ENCODE peak calls at places on chromosomes 5 and 9, in eight cellular contexts. One of them, this sample, is unnamed.

GRCh38 chr5:173123416-173123815 is 20.9 kb upstream of the BNIP1 start:
- DNase-seq in dorsolateral prefrontal cortex: no peak
- DNase-seq in MCF 10A: peak
- DNase-seq in endodermal cell: no peak
- DNase-seq in lower lobe of right lung: no peak
- DNase-seq in CD8-positive, alpha-beta T cell: no peak
- DNase-seq in colonic mucosa: no peak
- DNase-seq in A549: peak
- DNase-seq in this sample: no peak

GRCh38 chr5:87912419-87912818 is 356.2 kb downstream of the TMEM161B start:
- DNase-seq in MCF 10A: no peak
- DNase-seq in colonic mucosa: no peak
- DNase-seq in CD8-positive, alpha-beta T cell: no peak
- DNase-seq in lower lobe of right lung: no peak
- DNase-seq in A549: no peak
- DNase-seq in endodermal cell: no peak
- DNase-seq in dorsolateral prefrontal cortex: no peak
- DNase-seq in this sample: no peak

GRCh38 chr9:109198736-109199384 is 31.8 kb upstream of the FRRS1L start:
- DNase-seq in lower lobe of right lung: no peak
- DNase-seq in CD8-positive, alpha-beta T cell: no peak
- DNase-seq in A549: peak
- DNase-seq in endodermal cell: peak
- DNase-seq in dorsolateral prefrontal cortex: no peak
- DNase-seq in colonic mucosa: no peak
- DNase-seq in MCF 10A: peak
- DNase-seq in this sample: no peak

GRCh38 chr5:150356575-150357284 is 767 bp upstream of the TCOF1 start:
- DNase-seq in endodermal cell: no peak
- DNase-seq in A549: no peak
- DNase-seq in MCF 10A: no peak
- DNase-seq in CD8-positive, alpha-beta T cell: no peak
- DNase-seq in colonic mucosa: peak
- DNase-seq in lower lobe of right lung: no peak
- DNase-seq in dorsolateral prefrontal cortex: no peak
- DNase-seq in this sample: no peak

GRCh38 chr5:53893626-53894025 is 333.2 kb downstream of the NDUFS4 start:
- DNase-seq in CD8-positive, alpha-beta T cell: no peak
- DNase-seq in A549: no peak
- DNase-seq in MCF 10A: no peak
- DNase-seq in colonic mucosa: no peak
- DNase-seq in endodermal cell: no peak
- DNase-seq in dorsolateral prefrontal cortex: no peak
- DNase-seq in lower lobe of right lung: no peak
- DNase-seq in this sample: no peak

GRCh38 chr5:174431504-174431903 is 292.9 kb upstream of the MSX2 start:
- DNase-seq in colonic mucosa: no peak
- DNase-seq in endodermal cell: no peak
- DNase-seq in lower lobe of right lung: no peak
- DNase-seq in A549: no peak
- DNase-seq in dorsolateral prefrontal cortex: no peak
- DNase-seq in MCF 10A: peak
- DNase-seq in CD8-positive, alpha-beta T cell: no peak
- DNase-seq in this sample: no peak

GRCh38 chr9:23581936-23582335 is 244.1 kb downstream of the ELAVL2 start:
- DNase-seq in A549: no peak
- DNase-seq in dorsolateral prefrontal cortex: no peak
- DNase-seq in colonic mucosa: no peak
- DNase-seq in MCF 10A: peak
- DNase-seq in CD8-positive, alpha-beta T cell: no peak
- DNase-seq in lower lobe of right lung: no peak
- DNase-seq in endodermal cell: no peak
- DNase-seq in this sample: no peak

GRCh38 chr9:118522093-118523028 is 818.2 kb downstream of the TLR4 start:
- DNase-seq in lower lobe of right lung: peak
- DNase-seq in CD8-positive, alpha-beta T cell: no peak
- DNase-seq in MCF 10A: peak
- DNase-seq in endodermal cell: peak
- DNase-seq in dorsolateral prefrontal cortex: no peak
- DNase-seq in colonic mucosa: peak
- DNase-seq in A549: peak
- DNase-seq in this sample: no peak

GRCh38 chr5:428219-428618 is 14.8 kb upstream of the EXOC3 start:
- DNase-seq in endodermal cell: no peak
- DNase-seq in dorsolateral prefrontal cortex: no peak
- DNase-seq in lower lobe of right lung: no peak
- DNase-seq in CD8-positive, alpha-beta T cell: no peak
- DNase-seq in colonic mucosa: no peak
- DNase-seq in MCF 10A: no peak
- DNase-seq in A549: no peak
- DNase-seq in this sample: no peak

GRCh38 chr5:10703676-10704075 is 57.4 kb downstream of the DAP start:
- DNase-seq in dorsolateral prefrontal cortex: no peak
- DNase-seq in CD8-positive, alpha-beta T cell: no peak
- DNase-seq in A549: no peak
- DNase-seq in lower lobe of right lung: no peak
- DNase-seq in MCF 10A: peak
- DNase-seq in endodermal cell: no peak
- DNase-seq in colonic mucosa: peak
- DNase-seq in this sample: no peak

GRCh38 chr9:706606-707451 is 134.7 kb upstream of the DMRT1 start:
- DNase-seq in dorsolateral prefrontal cortex: peak
- DNase-seq in lower lobe of right lung: peak
- DNase-seq in colonic mucosa: peak
- DNase-seq in MCF 10A: peak
- DNase-seq in A549: no peak
- DNase-seq in CD8-positive, alpha-beta T cell: peak
- DNase-seq in endodermal cell: peak
- DNase-seq in this sample: no peak

GRCh38 chr9:19101203-19101602 is 1.5 kb downstream of the HAUS6 start:
- DNase-seq in endodermal cell: no peak
- DNase-seq in dorsolateral prefrontal cortex: no peak
- DNase-seq in A549: no peak
- DNase-seq in MCF 10A: peak
- DNase-seq in colonic mucosa: no peak
- DNase-seq in CD8-positive, alpha-beta T cell: no peak
- DNase-seq in lower lobe of right lung: no peak
- DNase-seq in this sample: no peak

GRCh38 chr5:115810776-115811175 is 5.7 kb downstream of the CDO1 start:
- DNase-seq in A549: no peak
- DNase-seq in CD8-positive, alpha-beta T cell: no peak
- DNase-seq in lower lobe of right lung: no peak
- DNase-seq in dorsolateral prefrontal cortex: no peak
- DNase-seq in MCF 10A: no peak
- DNase-seq in endodermal cell: no peak
- DNase-seq in colonic mucosa: no peak
- DNase-seq in this sample: no peak

GRCh38 chr5:124527220-124527991 is 219.0 kb downstream of the ZNF608 start:
- DNase-seq in colonic mucosa: peak
- DNase-seq in endodermal cell: no peak
- DNase-seq in dorsolateral prefrontal cortex: no peak
- DNase-seq in lower lobe of right lung: no peak
- DNase-seq in A549: no peak
- DNase-seq in CD8-positive, alpha-beta T cell: no peak
- DNase-seq in MCF 10A: peak
- DNase-seq in this sample: no peak

GRCh38 chr5:161093105-161093504 is 241.1 kb upstream of the ATP10B start:
- DNase-seq in endodermal cell: peak
- DNase-seq in lower lobe of right lung: no peak
- DNase-seq in CD8-positive, alpha-beta T cell: no peak
- DNase-seq in A549: no peak
- DNase-seq in dorsolateral prefrontal cortex: no peak
- DNase-seq in MCF 10A: no peak
- DNase-seq in colonic mucosa: no peak
- DNase-seq in this sample: no peak

GRCh38 chr9:93183663-93184438 is at the start of gene WNK2:
- DNase-seq in colonic mucosa: peak
- DNase-seq in CD8-positive, alpha-beta T cell: no peak
- DNase-seq in endodermal cell: peak
- DNase-seq in A549: peak
- DNase-seq in lower lobe of right lung: no peak
- DNase-seq in MCF 10A: no peak
- DNase-seq in dorsolateral prefrontal cortex: no peak
- DNase-seq in this sample: peak

GRCh38 chr9:96853711-96854072 is 622 bp downstream of the ZNF782 start:
- DNase-seq in MCF 10A: no peak
- DNase-seq in lower lobe of right lung: no peak
- DNase-seq in A549: no peak
- DNase-seq in colonic mucosa: no peak
- DNase-seq in CD8-positive, alpha-beta T cell: no peak
- DNase-seq in endodermal cell: no peak
- DNase-seq in dorsolateral prefrontal cortex: no peak
- DNase-seq in this sample: no peak

GRCh38 chr5:155082401-155082800 is 68.8 kb downstream of the KIF4B start:
- DNase-seq in CD8-positive, alpha-beta T cell: no peak
- DNase-seq in MCF 10A: peak
- DNase-seq in colonic mucosa: no peak
- DNase-seq in A549: peak
- DNase-seq in endodermal cell: no peak
- DNase-seq in dorsolateral prefrontal cortex: no peak
- DNase-seq in lower lobe of right lung: no peak
- DNase-seq in this sample: no peak

GRCh38 chr5:169384661-169385060 is 83.7 kb upstream of the SLIT3 start:
- DNase-seq in dorsolateral prefrontal cortex: no peak
- DNase-seq in endodermal cell: no peak
- DNase-seq in A549: no peak
- DNase-seq in MCF 10A: no peak
- DNase-seq in CD8-positive, alpha-beta T cell: no peak
- DNase-seq in colonic mucosa: no peak
- DNase-seq in lower lobe of right lung: no peak
- DNase-seq in this sample: no peak

GRCh38 chr9:123087359-123087888 is 54.0 kb downstream of the GPR21 start:
- DNase-seq in A549: no peak
- DNase-seq in dorsolateral prefrontal cortex: no peak
- DNase-seq in colonic mucosa: no peak
- DNase-seq in CD8-positive, alpha-beta T cell: no peak
- DNase-seq in MCF 10A: no peak
- DNase-seq in endodermal cell: no peak
- DNase-seq in lower lobe of right lung: no peak
- DNase-seq in this sample: no peak

GRCh38 chr9:134877541-134877940 is 3.1 kb upstream of the FCN2 start:
- DNase-seq in CD8-positive, alpha-beta T cell: no peak
- DNase-seq in lower lobe of right lung: no peak
- DNase-seq in MCF 10A: no peak
- DNase-seq in dorsolateral prefrontal cortex: no peak
- DNase-seq in colonic mucosa: no peak
- DNase-seq in A549: no peak
- DNase-seq in endodermal cell: no peak
- DNase-seq in this sample: no peak
- TF ChIP-seq CTCF in CD8-positive, alpha-beta T cell: no peak
- TF ChIP-seq CTCF in lower lobe of right lung: no peak
- TF ChIP-seq CTCF in MCF 10A: no peak
- TF ChIP-seq CTCF in dorsolateral prefrontal cortex: no peak
- TF ChIP-seq CTCF in colonic mucosa: no peak
- TF ChIP-seq CTCF in A549: no peak
- TF ChIP-seq CTCF in endodermal cell: no peak
- TF ChIP-seq CTCF in this sample: no peak

GRCh38 chr5:139670369-139671095 is 22.4 kb downstream of the CXXC5 start:
- DNase-seq in dorsolateral prefrontal cortex: no peak
- DNase-seq in CD8-positive, alpha-beta T cell: peak
- DNase-seq in endodermal cell: no peak
- DNase-seq in lower lobe of right lung: no peak
- DNase-seq in A549: no peak
- DNase-seq in colonic mucosa: no peak
- DNase-seq in MCF 10A: no peak
- DNase-seq in this sample: peak
- TF ChIP-seq CTCF in dorsolateral prefrontal cortex: peak
- TF ChIP-seq CTCF in CD8-positive, alpha-beta T cell: peak
- TF ChIP-seq CTCF in endodermal cell: peak
- TF ChIP-seq CTCF in lower lobe of right lung: peak
- TF ChIP-seq CTCF in A549: peak
- TF ChIP-seq CTCF in colonic mucosa: no peak
- TF ChIP-seq CTCF in MCF 10A: peak
- TF ChIP-seq CTCF in this sample: peak

DNA sequence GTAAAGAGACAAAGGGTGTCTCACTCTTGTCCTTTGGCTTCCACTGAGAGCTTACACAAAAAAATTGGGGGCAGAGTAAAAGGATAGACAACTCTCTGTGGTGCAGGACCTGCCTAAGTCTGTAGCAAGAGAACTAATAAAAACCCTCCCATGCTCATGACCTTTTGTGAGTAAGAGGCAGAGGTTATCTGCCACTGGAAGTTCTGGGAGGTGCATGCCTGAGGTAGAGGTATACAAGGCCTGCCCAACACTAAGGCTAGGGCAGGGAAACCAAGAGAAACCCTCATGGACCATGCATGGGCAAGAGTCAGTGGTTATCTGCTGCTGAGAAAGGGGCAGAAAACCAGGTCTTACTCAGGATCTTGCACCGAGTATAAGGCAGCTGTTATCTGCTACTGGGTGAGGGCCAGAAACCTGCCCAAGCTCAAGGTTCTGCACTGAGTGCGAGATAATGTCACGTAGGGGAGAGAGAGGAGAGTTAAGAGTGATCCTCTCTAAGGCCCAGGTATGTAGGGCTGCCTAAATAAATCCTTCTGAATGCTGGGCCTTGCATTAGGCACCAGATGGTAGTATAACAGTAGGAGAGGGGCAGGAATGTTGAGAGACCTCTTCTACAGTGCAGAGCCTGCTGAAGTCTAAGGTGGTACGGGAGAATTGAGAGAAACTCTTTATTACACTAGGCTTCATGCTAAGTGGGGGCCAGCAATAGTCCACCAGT is 143.4 kb downstream of the MACROH2A1 start:
- DNase-seq in MCF 10A: no peak
- DNase-seq in lower lobe of right lung: no peak
- DNase-seq in CD8-positive, alpha-beta T cell: no peak
- DNase-seq in colonic mucosa: no peak
- DNase-seq in dorsolateral prefrontal cortex: no peak
- DNase-seq in A549: no peak
- DNase-seq in endodermal cell: no peak
- DNase-seq in this sample: no peak
- TF ChIP-seq CTCF in MCF 10A: no peak
- TF ChIP-seq CTCF in lower lobe of right lung: no peak
- TF ChIP-seq CTCF in CD8-positive, alpha-beta T cell: no peak
- TF ChIP-seq CTCF in colonic mucosa: no peak
- TF ChIP-seq CTCF in dorsolateral prefrontal cortex: no peak
- TF ChIP-seq CTCF in A549: no peak
- TF ChIP-seq CTCF in endodermal cell: peak
- TF ChIP-seq CTCF in this sample: no peak

GRCh38 chr5:139251281-139251687 is 42.3 kb upstream of the MATR3 start:
- DNase-seq in dorsolateral prefrontal cortex: no peak
- DNase-seq in MCF 10A: no peak
- DNase-seq in colonic mucosa: peak
- DNase-seq in endodermal cell: no peak
- DNase-seq in CD8-positive, alpha-beta T cell: no peak
- DNase-seq in lower lobe of right lung: no peak
- DNase-seq in A549: no peak
- DNase-seq in this sample: peak
- TF ChIP-seq CTCF in dorsolateral prefrontal cortex: no peak
- TF ChIP-seq CTCF in MCF 10A: peak
- TF ChIP-seq CTCF in colonic mucosa: no peak
- TF ChIP-seq CTCF in endodermal cell: peak
- TF ChIP-seq CTCF in CD8-positive, alpha-beta T cell: no peak
- TF ChIP-seq CTCF in lower lobe of right lung: peak
- TF ChIP-seq CTCF in A549: peak
- TF ChIP-seq CTCF in this sample: peak